ENCODE peak calls at places on chromosome 18, in ten cellular contexts. One of them, this sample, is unnamed. For H3K4me1, the result is how much of the 10 kb centered on the place peaks cover.

GRCh38 chr18:45359275-45360009 is 255.8 kb upstream of the SLC14A2 start:
- DNase-seq in transverse colon: peak
- DNase-seq in IMR-90: no peak
- DNase-seq in HCT116: no peak
- DNase-seq in sigmoid colon: no peak
- DNase-seq in thyroid gland: no peak
- DNase-seq in Peyer's patch: peak
- DNase-seq in K562: no peak
- DNase-seq in uterus: no peak
- DNase-seq in heart left ventricle: no peak
- DNase-seq in this sample: peak

GRCh38 chr18:13587937-13588336 is 138.4 kb downstream of the FAM210A start:
- DNase-seq in transverse colon: no peak
- DNase-seq in IMR-90: no peak
- DNase-seq in HCT116: no peak
- DNase-seq in sigmoid colon: no peak
- DNase-seq in thyroid gland: no peak
- DNase-seq in Peyer's patch: no peak
- DNase-seq in K562: no peak
- DNase-seq in uterus: no peak
- DNase-seq in heart left ventricle: no peak
- DNase-seq in this sample: no peak

GRCh38 chr18:41814651-41815050 is 140.4 kb upstream of the PIK3C3 start:
- DNase-seq in transverse colon: no peak
- DNase-seq in IMR-90: no peak
- DNase-seq in HCT116: no peak
- DNase-seq in sigmoid colon: no peak
- DNase-seq in thyroid gland: no peak
- DNase-seq in Peyer's patch: no peak
- DNase-seq in K562: no peak
- DNase-seq in uterus: no peak
- DNase-seq in heart left ventricle: no peak
- DNase-seq in this sample: no peak

GRCh38 chr18:69898241-69898861 is 49.3 kb downstream of the CD226 start:
- DNase-seq in transverse colon: no peak
- DNase-seq in IMR-90: no peak
- DNase-seq in HCT116: no peak
- DNase-seq in sigmoid colon: no peak
- DNase-seq in thyroid gland: no peak
- DNase-seq in Peyer's patch: no peak
- DNase-seq in K562: no peak
- DNase-seq in uterus: no peak
- DNase-seq in heart left ventricle: no peak
- DNase-seq in this sample: no peak

GRCh38 chr18:45517181-45517741 is 98.0 kb upstream of the SLC14A2 start:
- DNase-seq in transverse colon: no peak
- DNase-seq in IMR-90: no peak
- DNase-seq in HCT116: no peak
- DNase-seq in sigmoid colon: peak
- DNase-seq in thyroid gland: peak
- DNase-seq in Peyer's patch: no peak
- DNase-seq in K562: no peak
- DNase-seq in uterus: peak
- DNase-seq in heart left ventricle: peak
- DNase-seq in this sample: no peak

GRCh38 chr18:908631-909621 is 4.3 kb downstream of the ADCYAP1 start:
- DNase-seq in transverse colon: no peak
- DNase-seq in IMR-90: no peak
- DNase-seq in HCT116: no peak
- DNase-seq in sigmoid colon: no peak
- DNase-seq in thyroid gland: no peak
- DNase-seq in Peyer's patch: no peak
- DNase-seq in K562: no peak
- DNase-seq in uterus: no peak
- DNase-seq in heart left ventricle: no peak
- DNase-seq in this sample: no peak

GRCh38 chr18:25399554-25399953 is 47.6 kb upstream of the ZNF521 start:
- DNase-seq in transverse colon: no peak
- DNase-seq in IMR-90: peak
- DNase-seq in HCT116: no peak
- DNase-seq in sigmoid colon: no peak
- DNase-seq in thyroid gland: no peak
- DNase-seq in Peyer's patch: no peak
- DNase-seq in K562: no peak
- DNase-seq in uterus: no peak
- DNase-seq in heart left ventricle: no peak
- DNase-seq in this sample: no peak

GRCh38 chr18:26312196-26312595 is 86.0 kb downstream of the TAF4B start:
- DNase-seq in transverse colon: no peak
- DNase-seq in IMR-90: no peak
- DNase-seq in HCT116: no peak
- DNase-seq in sigmoid colon: no peak
- DNase-seq in thyroid gland: no peak
- DNase-seq in Peyer's patch: no peak
- DNase-seq in K562: no peak
- DNase-seq in uterus: no peak
- DNase-seq in heart left ventricle: no peak
- DNase-seq in this sample: no peak

GRCh38 chr18:26956894-26957293 is 91.4 kb upstream of the AQP4 start:
- DNase-seq in transverse colon: no peak
- DNase-seq in IMR-90: no peak
- DNase-seq in HCT116: no peak
- DNase-seq in sigmoid colon: no peak
- DNase-seq in thyroid gland: no peak
- DNase-seq in Peyer's patch: no peak
- DNase-seq in K562: no peak
- DNase-seq in uterus: no peak
- DNase-seq in heart left ventricle: no peak
- DNase-seq in this sample: no peak

GRCh38 chr18:63553117-63553516 is 10.9 kb downstream of the SERPINB12 start:
- DNase-seq in transverse colon: no peak
- DNase-seq in IMR-90: peak
- DNase-seq in HCT116: peak
- DNase-seq in sigmoid colon: no peak
- DNase-seq in thyroid gland: peak
- DNase-seq in Peyer's patch: no peak
- DNase-seq in K562: no peak
- DNase-seq in uterus: peak
- DNase-seq in heart left ventricle: no peak
- DNase-seq in this sample: peak

GRCh38 chr18:51537487-51537886 is 340.0 kb upstream of the MEX3C start:
- DNase-seq in transverse colon: peak
- DNase-seq in IMR-90: no peak
- DNase-seq in HCT116: no peak
- DNase-seq in sigmoid colon: no peak
- DNase-seq in thyroid gland: peak
- DNase-seq in Peyer's patch: peak
- DNase-seq in K562: no peak
- DNase-seq in uterus: no peak
- DNase-seq in heart left ventricle: peak
- DNase-seq in this sample: peak

GRCh38 chr18:43587538-43588153 is 310.4 kb upstream of the SYT4 start:
- DNase-seq in transverse colon: no peak
- DNase-seq in IMR-90: peak
- DNase-seq in HCT116: no peak
- DNase-seq in sigmoid colon: no peak
- DNase-seq in thyroid gland: no peak
- DNase-seq in Peyer's patch: peak
- DNase-seq in K562: peak
- DNase-seq in uterus: no peak
- DNase-seq in heart left ventricle: no peak
- DNase-seq in this sample: peak

GRCh38 chr18:33755918-33756590 is 178.0 kb downstream of the ASXL3 start:
- DNase-seq in transverse colon: peak
- DNase-seq in IMR-90: peak
- DNase-seq in HCT116: no peak
- DNase-seq in sigmoid colon: peak
- DNase-seq in thyroid gland: no peak
- DNase-seq in Peyer's patch: peak
- DNase-seq in K562: no peak
- DNase-seq in uterus: no peak
- DNase-seq in heart left ventricle: peak
- DNase-seq in this sample: no peak

GRCh38 chr18:10377956-10378355 is 76.5 kb upstream of the APCDD1 start:
- DNase-seq in transverse colon: no peak
- DNase-seq in IMR-90: peak
- DNase-seq in HCT116: no peak
- DNase-seq in sigmoid colon: no peak
- DNase-seq in thyroid gland: no peak
- DNase-seq in Peyer's patch: no peak
- DNase-seq in K562: no peak
- DNase-seq in uterus: no peak
- DNase-seq in heart left ventricle: no peak
- DNase-seq in this sample: no peak

GRCh38 chr18:63161728-63162195 is 157.8 kb downstream of the BCL2 start:
- DNase-seq in transverse colon: peak
- DNase-seq in IMR-90: peak
- DNase-seq in HCT116: no peak
- DNase-seq in sigmoid colon: peak
- DNase-seq in thyroid gland: no peak
- DNase-seq in Peyer's patch: peak
- DNase-seq in K562: peak
- DNase-seq in uterus: peak
- DNase-seq in heart left ventricle: peak
- DNase-seq in this sample: peak

GRCh38 chr18:63970803-63971191 is 916 bp downstream of the SERPINB8 start:
- DNase-seq in transverse colon: peak
- DNase-seq in IMR-90: peak
- DNase-seq in HCT116: no peak
- DNase-seq in sigmoid colon: peak
- DNase-seq in thyroid gland: peak
- DNase-seq in Peyer's patch: peak
- DNase-seq in K562: no peak
- DNase-seq in uterus: no peak
- DNase-seq in heart left ventricle: peak
- DNase-seq in this sample: peak

GRCh38 chr18:77209587-77209986 is 40.1 kb upstream of the GALR1 start:
- DNase-seq in transverse colon: no peak
- DNase-seq in IMR-90: peak
- DNase-seq in HCT116: no peak
- DNase-seq in sigmoid colon: no peak
- DNase-seq in thyroid gland: no peak
- DNase-seq in Peyer's patch: no peak
- DNase-seq in K562: no peak
- DNase-seq in uterus: no peak
- DNase-seq in heart left ventricle: no peak
- DNase-seq in this sample: no peak

DNA sequence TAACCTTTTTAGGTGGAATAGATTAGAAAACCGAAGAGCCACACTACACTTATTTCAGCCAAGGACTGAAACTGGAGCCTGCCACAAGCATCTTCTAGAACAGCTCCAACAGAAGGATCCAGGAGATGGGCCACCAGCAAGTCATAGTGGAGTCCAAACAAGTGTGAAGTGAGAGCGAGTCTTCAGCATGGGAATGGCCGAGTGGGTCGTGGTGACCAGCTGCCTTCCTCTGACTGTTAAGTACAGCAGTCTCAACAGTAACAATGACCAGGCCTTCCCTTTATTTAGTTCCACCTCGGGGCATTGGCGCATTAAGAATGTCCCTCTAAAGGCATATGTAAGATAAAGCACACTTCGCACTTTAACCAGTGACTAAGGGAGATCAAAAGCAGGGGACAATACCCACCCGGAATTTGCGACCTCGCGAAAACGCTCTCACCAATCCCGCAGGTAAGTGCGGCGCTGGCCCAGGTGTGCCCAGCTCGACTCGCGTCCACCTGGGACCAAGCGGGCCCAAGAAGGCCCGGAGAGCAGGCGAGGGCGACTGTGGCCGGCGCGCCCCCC is 1.1 kb downstream of the L3MBTL4 start:
- DNase-seq in transverse colon: no peak
- DNase-seq in IMR-90: no peak
- DNase-seq in HCT116: no peak
- DNase-seq in sigmoid colon: no peak
- DNase-seq in thyroid gland: peak
- DNase-seq in Peyer's patch: peak
- DNase-seq in K562: no peak
- DNase-seq in uterus: no peak
- DNase-seq in heart left ventricle: no peak
- DNase-seq in this sample: peak
- H3K27ac ChIP-seq in transverse colon: peak
- H3K27ac ChIP-seq in IMR-90: no peak
- H3K27ac ChIP-seq in HCT116: no peak
- H3K27ac ChIP-seq in sigmoid colon: peak
- H3K27ac ChIP-seq in thyroid gland: peak
- H3K27ac ChIP-seq in Peyer's patch: peak
- H3K27ac ChIP-seq in K562: no peak
- H3K27ac ChIP-seq in uterus: peak
- H3K27ac ChIP-seq in heart left ventricle: peak
- H3K27ac ChIP-seq in this sample: peak

GRCh38 chr18:59715445-59715844 is 18.2 kb upstream of the CCBE1 start:
- DNase-seq in transverse colon: no peak
- DNase-seq in IMR-90: peak
- DNase-seq in HCT116: no peak
- DNase-seq in sigmoid colon: no peak
- DNase-seq in thyroid gland: no peak
- DNase-seq in Peyer's patch: no peak
- DNase-seq in K562: no peak
- DNase-seq in uterus: no peak
- DNase-seq in heart left ventricle: no peak
- DNase-seq in this sample: no peak
- H3K4me1 ChIP-seq in transverse colon: under half
- H3K4me1 ChIP-seq in IMR-90: under half
- H3K4me1 ChIP-seq in HCT116: under half
- H3K4me1 ChIP-seq in sigmoid colon: under half
- H3K4me1 ChIP-seq in thyroid gland: under half
- H3K4me1 ChIP-seq in Peyer's patch: under half
- H3K4me1 ChIP-seq in K562: under half
- H3K4me1 ChIP-seq in uterus: under half
- H3K4me1 ChIP-seq in heart left ventricle: under half
- H3K4me1 ChIP-seq in this sample: under half

GRCh38 chr18:22084547-22084946 is 84.8 kb upstream of the GATA6 start:
- DNase-seq in transverse colon: peak
- DNase-seq in IMR-90: no peak
- DNase-seq in HCT116: no peak
- DNase-seq in sigmoid colon: no peak
- DNase-seq in thyroid gland: no peak
- DNase-seq in Peyer's patch: peak
- DNase-seq in K562: no peak
- DNase-seq in uterus: no peak
- DNase-seq in heart left ventricle: peak
- DNase-seq in this sample: peak
- TF ChIP-seq POLR2A in transverse colon: peak
- TF ChIP-seq POLR2A in IMR-90: no peak
- TF ChIP-seq POLR2A in HCT116: no peak
- TF ChIP-seq POLR2A in sigmoid colon: no peak
- TF ChIP-seq POLR2A in thyroid gland: no peak
- TF ChIP-seq POLR2A in Peyer's patch: peak
- TF ChIP-seq POLR2A in K562: no peak
- TF ChIP-seq POLR2A in uterus: no peak
- TF ChIP-seq POLR2A in heart left ventricle: no peak
- TF ChIP-seq POLR2A in this sample: peak

DNA sequence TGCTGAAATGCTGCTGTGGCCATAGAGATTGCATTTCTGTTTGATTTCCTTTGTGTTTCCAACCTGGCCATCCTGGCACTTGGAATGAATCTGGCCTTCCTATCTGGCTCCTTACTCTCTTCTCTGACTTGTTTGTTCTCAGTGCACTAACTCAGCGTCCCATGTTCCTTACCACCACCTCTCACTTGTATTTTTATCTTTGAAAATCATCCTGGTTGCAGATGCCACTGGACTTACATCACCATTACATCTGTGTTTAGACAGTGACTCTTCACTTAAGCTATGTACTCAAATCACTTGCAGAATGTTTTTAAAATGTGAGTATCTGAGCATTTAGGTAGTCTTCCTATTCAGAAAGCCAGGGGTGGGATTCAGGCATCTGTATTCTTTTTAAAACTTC is 239.5 kb downstream of the WDR7 start:
- DNase-seq in transverse colon: no peak
- DNase-seq in IMR-90: peak
- DNase-seq in HCT116: no peak
- DNase-seq in sigmoid colon: no peak
- DNase-seq in thyroid gland: no peak
- DNase-seq in Peyer's patch: no peak
- DNase-seq in K562: no peak
- DNase-seq in uterus: no peak
- DNase-seq in heart left ventricle: no peak
- DNase-seq in this sample: no peak
- H3K27ac ChIP-seq in transverse colon: no peak
- H3K27ac ChIP-seq in IMR-90: peak
- H3K27ac ChIP-seq in HCT116: no peak
- H3K27ac ChIP-seq in sigmoid colon: no peak
- H3K27ac ChIP-seq in thyroid gland: no peak
- H3K27ac ChIP-seq in Peyer's patch: no peak
- H3K27ac ChIP-seq in K562: no peak
- H3K27ac ChIP-seq in uterus: no peak
- H3K27ac ChIP-seq in heart left ventricle: no peak
- H3K27ac ChIP-seq in this sample: no peak